ENCODE peak calls at places on chromosomes 4 and X, in nine cellular contexts. One of them, this sample, is unnamed.
A peak's percentile ranks its signal among the peaks of the same experiment; 100 is the strongest.

GRCh38 chrX:71542411-71542810 is 9.5 kb downstream of the OGT start:
- DNase-seq in fibroblast of mammary gland: peak; percentile 79
- DNase-seq in astrocyte of the cerebellum: no peak
- DNase-seq in cardiac muscle cell: no peak
- DNase-seq in stomach: no peak
- DNase-seq in psoas muscle: no peak
- DNase-seq in left ventricle myocardium inferior: no peak
- DNase-seq in heart right ventricle: no peak
- DNase-seq in tibial nerve: no peak
- DNase-seq in this sample: no peak

GRCh38 chr4:1058198-1058996 is 47.0 kb downstream of the FGFRL1 start:
- DNase-seq in psoas muscle: no peak
- DNase-seq in heart right ventricle: no peak
- DNase-seq in cardiac muscle cell: peak; percentile 76
- DNase-seq in tibial nerve: no peak
- DNase-seq in fibroblast of mammary gland: no peak
- DNase-seq in astrocyte of the cerebellum: no peak
- DNase-seq in left ventricle myocardium inferior: no peak
- DNase-seq in stomach: peak; percentile 67
- DNase-seq in this sample: no peak

GRCh38 chr4:48913346-48913745 is 6.8 kb upstream of the OCIAD2 start:
- DNase-seq in stomach: no peak
- DNase-seq in fibroblast of mammary gland: peak; percentile 97
- DNase-seq in left ventricle myocardium inferior: no peak
- DNase-seq in tibial nerve: no peak
- DNase-seq in astrocyte of the cerebellum: peak; percentile 82
- DNase-seq in psoas muscle: no peak
- DNase-seq in heart right ventricle: no peak
- DNase-seq in cardiac muscle cell: no peak
- DNase-seq in this sample: no peak

GRCh38 chrX:1686642-1687041 is 71.8 kb downstream of the ASMT start:
- DNase-seq in left ventricle myocardium inferior: no peak
- DNase-seq in heart right ventricle: no peak
- DNase-seq in cardiac muscle cell: no peak
- DNase-seq in astrocyte of the cerebellum: no peak
- DNase-seq in psoas muscle: no peak
- DNase-seq in tibial nerve: no peak
- DNase-seq in stomach: no peak
- DNase-seq in fibroblast of mammary gland: no peak
- DNase-seq in this sample: no peak

GRCh38 chrX:40883021-40883619 is 147.8 kb upstream of the MED14 start:
- DNase-seq in astrocyte of the cerebellum: no peak
- DNase-seq in tibial nerve: no peak
- DNase-seq in stomach: no peak
- DNase-seq in fibroblast of mammary gland: no peak
- DNase-seq in left ventricle myocardium inferior: no peak
- DNase-seq in heart right ventricle: no peak
- DNase-seq in cardiac muscle cell: no peak
- DNase-seq in psoas muscle: no peak
- DNase-seq in this sample: no peak

GRCh38 chrX:47483310-47484268 is 567 bp upstream of the ZNF41 start:
- DNase-seq in psoas muscle: peak; percentile 57
- DNase-seq in fibroblast of mammary gland: peak; percentile 41
- DNase-seq in stomach: no peak
- DNase-seq in heart right ventricle: peak; percentile 31
- DNase-seq in tibial nerve: peak; percentile 7
- DNase-seq in astrocyte of the cerebellum: no peak
- DNase-seq in cardiac muscle cell: peak; percentile 43
- DNase-seq in left ventricle myocardium inferior: peak; percentile 21
- DNase-seq in this sample: no peak

GRCh38 chr4:66606908-66607307 is 936.6 kb upstream of the EPHA5 start:
- DNase-seq in tibial nerve: no peak
- DNase-seq in cardiac muscle cell: no peak
- DNase-seq in stomach: no peak
- DNase-seq in left ventricle myocardium inferior: no peak
- DNase-seq in psoas muscle: no peak
- DNase-seq in fibroblast of mammary gland: no peak
- DNase-seq in astrocyte of the cerebellum: no peak
- DNase-seq in heart right ventricle: no peak
- DNase-seq in this sample: no peak

GRCh38 chrX:106917830-106918500 is 2.2 kb upstream of the CLDN2 start:
- DNase-seq in left ventricle myocardium inferior: no peak
- DNase-seq in fibroblast of mammary gland: peak; percentile 86
- DNase-seq in astrocyte of the cerebellum: no peak
- DNase-seq in cardiac muscle cell: no peak
- DNase-seq in psoas muscle: no peak
- DNase-seq in tibial nerve: no peak
- DNase-seq in stomach: no peak
- DNase-seq in heart right ventricle: no peak
- DNase-seq in this sample: no peak

GRCh38 chr4:7111441-7111840 is 43.6 kb upstream of the GRPEL1 start:
- DNase-seq in psoas muscle: no peak
- DNase-seq in fibroblast of mammary gland: no peak
- DNase-seq in stomach: no peak
- DNase-seq in left ventricle myocardium inferior: peak; percentile 9
- DNase-seq in heart right ventricle: no peak
- DNase-seq in tibial nerve: no peak
- DNase-seq in cardiac muscle cell: no peak
- DNase-seq in astrocyte of the cerebellum: no peak
- DNase-seq in this sample: no peak

GRCh38 chrX:20382518-20383291 is 116.0 kb upstream of the RPS6KA3 start:
- DNase-seq in stomach: no peak
- DNase-seq in astrocyte of the cerebellum: no peak
- DNase-seq in left ventricle myocardium inferior: no peak
- DNase-seq in psoas muscle: no peak
- DNase-seq in fibroblast of mammary gland: no peak
- DNase-seq in heart right ventricle: no peak
- DNase-seq in tibial nerve: no peak
- DNase-seq in cardiac muscle cell: peak; percentile 67
- DNase-seq in this sample: no peak

DNA sequence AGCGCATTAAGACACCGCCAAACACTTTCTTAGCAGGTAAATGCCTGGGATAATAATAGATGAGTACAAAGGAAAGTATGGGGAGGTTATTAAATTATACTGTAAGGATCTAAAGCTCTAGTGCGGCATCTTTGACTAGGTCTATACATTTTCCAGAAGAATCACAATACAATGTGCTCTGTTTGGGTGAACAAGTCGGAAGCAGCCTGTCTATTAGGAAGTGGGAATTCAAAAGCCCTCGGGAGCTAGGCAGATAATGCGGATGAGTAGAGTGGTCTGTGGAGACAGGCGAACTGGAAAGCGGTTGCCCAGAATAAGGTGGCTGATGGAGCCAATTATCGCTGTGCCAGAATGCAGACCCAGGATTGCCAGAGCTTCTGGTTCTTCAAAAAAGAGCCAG is 443.5 kb upstream of the TENM3 start:
- DNase-seq in astrocyte of the cerebellum: no peak
- DNase-seq in fibroblast of mammary gland: no peak
- DNase-seq in left ventricle myocardium inferior: no peak
- DNase-seq in stomach: no peak
- DNase-seq in tibial nerve: no peak
- DNase-seq in cardiac muscle cell: no peak
- DNase-seq in psoas muscle: no peak
- DNase-seq in heart right ventricle: no peak
- DNase-seq in this sample: no peak
- H3K4me3 ChIP-seq in astrocyte of the cerebellum: no peak overlapping the region
- H3K4me3 ChIP-seq in fibroblast of mammary gland: no peak overlapping the region
- H3K4me3 ChIP-seq in left ventricle myocardium inferior: no peak overlapping the region
- H3K4me3 ChIP-seq in stomach: no peak overlapping the region
- H3K4me3 ChIP-seq in tibial nerve: no peak overlapping the region
- H3K4me3 ChIP-seq in cardiac muscle cell: no peak overlapping the region
- H3K4me3 ChIP-seq in psoas muscle: no peak overlapping the region
- H3K4me3 ChIP-seq in heart right ventricle: no peak overlapping the region
- H3K4me3 ChIP-seq in this sample: no peak overlapping the region

GRCh38 chr4:101418055-101418454 is 70.7 kb upstream of the PPP3CA start:
- DNase-seq in tibial nerve: no peak
- DNase-seq in fibroblast of mammary gland: peak; percentile 1
- DNase-seq in left ventricle myocardium inferior: no peak
- DNase-seq in stomach: no peak
- DNase-seq in psoas muscle: no peak
- DNase-seq in cardiac muscle cell: no peak
- DNase-seq in astrocyte of the cerebellum: peak; percentile 18
- DNase-seq in heart right ventricle: no peak
- DNase-seq in this sample: peak; percentile 56
- H3K4me3 ChIP-seq in tibial nerve: no peak overlapping the region
- H3K4me3 ChIP-seq in fibroblast of mammary gland: no peak overlapping the region
- H3K4me3 ChIP-seq in left ventricle myocardium inferior: no peak overlapping the region
- H3K4me3 ChIP-seq in stomach: no peak overlapping the region
- H3K4me3 ChIP-seq in psoas muscle: no peak overlapping the region
- H3K4me3 ChIP-seq in cardiac muscle cell: no peak overlapping the region
- H3K4me3 ChIP-seq in astrocyte of the cerebellum: no peak overlapping the region
- H3K4me3 ChIP-seq in heart right ventricle: no peak overlapping the region
- H3K4me3 ChIP-seq in this sample: no peak overlapping the region

GRCh38 chr4:36208884-36209473 is 35.3 kb downstream of the ARAP2 start:
- DNase-seq in tibial nerve: no peak
- DNase-seq in left ventricle myocardium inferior: no peak
- DNase-seq in stomach: no peak
- DNase-seq in heart right ventricle: no peak
- DNase-seq in psoas muscle: no peak
- DNase-seq in fibroblast of mammary gland: no peak
- DNase-seq in astrocyte of the cerebellum: no peak
- DNase-seq in cardiac muscle cell: no peak
- DNase-seq in this sample: no peak

GRCh38 chr4:36207367-36207766 is 36.9 kb downstream of the ARAP2 start:
- DNase-seq in heart right ventricle: no peak
- DNase-seq in stomach: no peak
- DNase-seq in psoas muscle: no peak
- DNase-seq in left ventricle myocardium inferior: no peak
- DNase-seq in astrocyte of the cerebellum: no peak
- DNase-seq in cardiac muscle cell: no peak
- DNase-seq in tibial nerve: no peak
- DNase-seq in fibroblast of mammary gland: no peak
- DNase-seq in this sample: no peak

GRCh38 chr4:36207808-36208207 is 36.5 kb downstream of the ARAP2 start:
- DNase-seq in left ventricle myocardium inferior: no peak
- DNase-seq in psoas muscle: no peak
- DNase-seq in stomach: no peak
- DNase-seq in fibroblast of mammary gland: no peak
- DNase-seq in heart right ventricle: no peak
- DNase-seq in cardiac muscle cell: no peak
- DNase-seq in astrocyte of the cerebellum: no peak
- DNase-seq in tibial nerve: no peak
- DNase-seq in this sample: no peak

GRCh38 chr4:36206012-36206411 is 38.3 kb downstream of the ARAP2 start:
- DNase-seq in left ventricle myocardium inferior: no peak
- DNase-seq in cardiac muscle cell: no peak
- DNase-seq in astrocyte of the cerebellum: no peak
- DNase-seq in fibroblast of mammary gland: no peak
- DNase-seq in heart right ventricle: no peak
- DNase-seq in stomach: no peak
- DNase-seq in tibial nerve: no peak
- DNase-seq in psoas muscle: no peak
- DNase-seq in this sample: no peak

GRCh38 chr4:36206586-36206985 is 37.7 kb downstream of the ARAP2 start:
- DNase-seq in fibroblast of mammary gland: no peak
- DNase-seq in stomach: no peak
- DNase-seq in astrocyte of the cerebellum: no peak
- DNase-seq in psoas muscle: no peak
- DNase-seq in tibial nerve: no peak
- DNase-seq in left ventricle myocardium inferior: no peak
- DNase-seq in heart right ventricle: no peak
- DNase-seq in cardiac muscle cell: no peak
- DNase-seq in this sample: no peak
- H3K4me3 ChIP-seq in fibroblast of mammary gland: no peak overlapping the region
- H3K4me3 ChIP-seq in stomach: no peak overlapping the region
- H3K4me3 ChIP-seq in astrocyte of the cerebellum: no peak overlapping the region
- H3K4me3 ChIP-seq in psoas muscle: no peak overlapping the region
- H3K4me3 ChIP-seq in tibial nerve: no peak overlapping the region
- H3K4me3 ChIP-seq in left ventricle myocardium inferior: no peak overlapping the region
- H3K4me3 ChIP-seq in heart right ventricle: no peak overlapping the region
- H3K4me3 ChIP-seq in cardiac muscle cell: no peak overlapping the region
- H3K4me3 ChIP-seq in this sample: no peak overlapping the region

DNA sequence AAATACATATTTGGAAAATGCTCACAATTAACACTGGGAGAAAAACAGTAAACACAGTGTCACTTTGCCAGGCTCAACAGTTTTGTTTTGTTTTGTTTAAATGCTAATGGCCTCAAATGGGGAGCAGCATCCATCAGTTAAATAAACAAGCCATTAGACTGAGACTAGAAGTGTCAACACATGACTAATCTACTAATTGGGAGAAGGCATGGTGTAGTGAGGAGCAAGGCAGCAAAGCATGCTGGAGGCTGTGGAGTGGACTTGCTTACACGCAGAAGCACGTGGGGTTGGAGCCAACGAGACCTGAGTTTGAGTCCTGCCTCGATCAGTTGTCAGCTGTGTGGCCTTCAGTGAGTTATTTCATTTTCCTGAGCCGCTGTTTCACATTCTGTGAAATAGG is 29.0 kb downstream of the UTP14A start:
- DNase-seq in left ventricle myocardium inferior: no peak
- DNase-seq in fibroblast of mammary gland: no peak
- DNase-seq in astrocyte of the cerebellum: no peak
- DNase-seq in tibial nerve: no peak
- DNase-seq in cardiac muscle cell: no peak
- DNase-seq in psoas muscle: no peak
- DNase-seq in stomach: no peak
- DNase-seq in heart right ventricle: no peak
- DNase-seq in this sample: no peak
- H3K4me3 ChIP-seq in left ventricle myocardium inferior: no peak overlapping the region
- H3K4me3 ChIP-seq in fibroblast of mammary gland: no peak overlapping the region
- H3K4me3 ChIP-seq in astrocyte of the cerebellum: no peak overlapping the region
- H3K4me3 ChIP-seq in tibial nerve: no peak overlapping the region
- H3K4me3 ChIP-seq in cardiac muscle cell: no peak overlapping the region
- H3K4me3 ChIP-seq in psoas muscle: no peak overlapping the region
- H3K4me3 ChIP-seq in stomach: no peak overlapping the region
- H3K4me3 ChIP-seq in heart right ventricle: no peak overlapping the region
- H3K4me3 ChIP-seq in this sample: no peak overlapping the region

GRCh38 chr4:169821402-169821801 is 63.7 kb upstream of the HPF1 start:
- DNase-seq in left ventricle myocardium inferior: no peak
- DNase-seq in psoas muscle: no peak
- DNase-seq in cardiac muscle cell: no peak
- DNase-seq in astrocyte of the cerebellum: no peak
- DNase-seq in tibial nerve: no peak
- DNase-seq in fibroblast of mammary gland: no peak
- DNase-seq in heart right ventricle: no peak
- DNase-seq in stomach: no peak
- DNase-seq in this sample: no peak
- H3K4me3 ChIP-seq in left ventricle myocardium inferior: no peak overlapping the region
- H3K4me3 ChIP-seq in psoas muscle: no peak overlapping the region
- H3K4me3 ChIP-seq in cardiac muscle cell: no peak overlapping the region
- H3K4me3 ChIP-seq in astrocyte of the cerebellum: no peak overlapping the region
- H3K4me3 ChIP-seq in tibial nerve: no peak overlapping the region
- H3K4me3 ChIP-seq in fibroblast of mammary gland: no peak overlapping the region
- H3K4me3 ChIP-seq in heart right ventricle: no peak overlapping the region
- H3K4me3 ChIP-seq in stomach: no peak overlapping the region
- H3K4me3 ChIP-seq in this sample: no peak overlapping the region

GRCh38 chr4:106080376-106080775 is 185.1 kb downstream of the NPNT start:
- DNase-seq in stomach: no peak
- DNase-seq in tibial nerve: no peak
- DNase-seq in left ventricle myocardium inferior: no peak
- DNase-seq in fibroblast of mammary gland: peak; percentile 34
- DNase-seq in astrocyte of the cerebellum: no peak
- DNase-seq in cardiac muscle cell: no peak
- DNase-seq in psoas muscle: no peak
- DNase-seq in heart right ventricle: no peak
- DNase-seq in this sample: no peak
- H3K4me3 ChIP-seq in stomach: no peak overlapping the region
- H3K4me3 ChIP-seq in tibial nerve: no peak overlapping the region
- H3K4me3 ChIP-seq in left ventricle myocardium inferior: no peak overlapping the region
- H3K4me3 ChIP-seq in fibroblast of mammary gland: no peak overlapping the region
- H3K4me3 ChIP-seq in astrocyte of the cerebellum: no peak overlapping the region
- H3K4me3 ChIP-seq in cardiac muscle cell: no peak overlapping the region
- H3K4me3 ChIP-seq in psoas muscle: no peak overlapping the region
- H3K4me3 ChIP-seq in heart right ventricle: no peak overlapping the region
- H3K4me3 ChIP-seq in this sample: no peak overlapping the region

This sample was measured in mucosa of descending colon.